ENCODE peak calls at places on chromosome 15, in seven cellular contexts. B is stomach, C is heart left ventricle, P is suprapubic skin, Z is HCT116, O is ovary, E is body of pancreas. X is an unnamed sample.

GRCh38 chr15:44788748-44789147 is 52.4 kb downstream of the TRIM69 start:
- DNase-seq in C (no peak), P (no peak), B (no peak), E (no peak), O (no peak), Z (no peak), X (no peak)

GRCh38 chr15:88736204-88736603 is 67.0 kb upstream of the ACAN start:
- DNase-seq in O (no peak), P (no peak), B (no peak), C (no peak), E (no peak), Z (no peak), X (no peak)

GRCh38 chr15:38996111-38996541 is 431.5 kb upstream of the RASGRP1 start:
- DNase-seq in P (no peak), O (no peak), Z (no peak), E (no peak), B (no peak), C (no peak), X (no peak)

GRCh38 chr15:29090617-29091466 is 178.8 kb downstream of the NSMCE3 start:
- DNase-seq in E (no peak), B (no peak), C (no peak), Z (peak), O (no peak), P (no peak), X (no peak)

GRCh38 chr15:78855746-78856145 is 16.9 kb upstream of the MORF4L1 start:
- DNase-seq in C (no peak), B (no peak), E (no peak), P (no peak), O (no peak), Z (no peak), X (no peak)

GRCh38 chr15:47293763-47294162 is 423.5 kb upstream of the SEMA6D start:
- DNase-seq in B (no peak), P (no peak), O (peak), E (peak), C (peak), Z (no peak), X (peak)

GRCh38 chr15:25860885-25861866 is 2.0 kb downstream of the ATP10A start:
- DNase-seq in P (no peak), E (no peak), C (no peak), O (no peak), Z (no peak), B (no peak), X (peak)

GRCh38 chr15:89591834-89592233 is 16.6 kb downstream of the TICRR start:
- DNase-seq in C (no peak), B (no peak), E (no peak), O (no peak), Z (no peak), P (no peak), X (no peak)

GRCh38 chr15:38864827-38865604 is 300.4 kb upstream of the RASGRP1 start:
- DNase-seq in B (no peak), Z (no peak), C (peak), O (peak), E (no peak), P (no peak), X (no peak)

GRCh38 chr15:90059208-90059985 is 42.9 kb downstream of the IDH2 start:
- DNase-seq in C (peak), P (no peak), E (no peak), B (peak), Z (no peak), O (no peak), X (peak)

GRCh38 chr15:68578960-68579935 is at the start of gene CORO2B:
- DNase-seq in B (no peak), Z (no peak), P (no peak), E (no peak), C (peak), O (peak), X (no peak)

GRCh38 chr15:95132774-95133173 is 901.4 kb downstream of the MCTP2 start:
- DNase-seq in E (no peak), B (no peak), C (no peak), P (no peak), Z (no peak), O (no peak), X (no peak)
- TF ChIP-seq CTCF in E (no peak), B (no peak), C (no peak), P (no peak), Z (no peak), O (no peak), X (no peak)

GRCh38 chr15:40269604-40270003 is 13.3 kb downstream of the ANKRD63 start:
- DNase-seq in O (no peak), E (no peak), Z (no peak), B (no peak), P (no peak), C (no peak), X (no peak)
- TF ChIP-seq POLR2A in O (no peak), E (no peak), Z (no peak), B (no peak), P (no peak), C (no peak), X (no peak)

GRCh38 chr15:56933420-56934210 is 15.2 kb downstream of the TCF12 start:
- DNase-seq in E (no peak), P (no peak), C (no peak), B (no peak), O (no peak), Z (no peak), X (no peak)

GRCh38 chr15:56930663-56931313 is 12.3 kb downstream of the TCF12 start:
- DNase-seq in B (no peak), P (no peak), C (no peak), O (no peak), E (no peak), Z (no peak), X (no peak)

GRCh38 chr15:56931674-56932507 is 13.4 kb downstream of the TCF12 start:
- DNase-seq in B (no peak), C (no peak), E (no peak), O (no peak), P (no peak), Z (no peak), X (no peak)

GRCh38 chr15:56936929-56937328 is 18.5 kb downstream of the TCF12 start:
- DNase-seq in E (no peak), O (no peak), P (no peak), B (no peak), C (no peak), Z (no peak), X (no peak)

GRCh38 chr15:56934269-56934668 is 15.8 kb downstream of the TCF12 start:
- DNase-seq in E (no peak), O (no peak), B (no peak), C (no peak), P (no peak), Z (no peak), X (no peak)
- TF ChIP-seq CTCF in E (no peak), O (no peak), B (no peak), C (no peak), P (no peak), Z (no peak), X (no peak)

DNA sequence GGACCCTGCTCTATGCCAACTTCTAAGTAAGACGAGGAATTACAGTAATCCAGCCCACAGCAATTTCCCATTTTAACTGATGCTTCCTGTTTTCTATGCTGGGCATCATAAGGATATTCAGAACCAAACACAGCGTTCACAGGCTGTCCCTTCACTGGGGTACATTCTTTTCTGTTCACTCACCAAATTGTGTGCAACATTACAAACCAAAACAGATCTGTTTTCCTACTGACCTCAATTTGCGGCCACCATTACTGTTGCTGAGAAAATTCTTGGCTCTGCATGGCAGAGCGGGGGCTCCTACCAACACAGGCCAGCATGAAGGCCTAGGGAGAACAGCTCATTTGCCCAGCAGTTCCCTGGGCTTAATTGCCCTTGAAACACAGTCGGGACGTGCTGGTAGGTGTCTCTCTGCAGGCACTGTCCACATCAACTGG is 76.5 kb downstream of the MYO1E start:
- DNase-seq in E (no peak), C (no peak), P (no peak), O (no peak), Z (no peak), B (no peak), X (no peak)
- TF ChIP-seq POLR2A in E (no peak), C (no peak), P (no peak), O (no peak), Z (no peak), B (no peak), X (no peak)

DNA sequence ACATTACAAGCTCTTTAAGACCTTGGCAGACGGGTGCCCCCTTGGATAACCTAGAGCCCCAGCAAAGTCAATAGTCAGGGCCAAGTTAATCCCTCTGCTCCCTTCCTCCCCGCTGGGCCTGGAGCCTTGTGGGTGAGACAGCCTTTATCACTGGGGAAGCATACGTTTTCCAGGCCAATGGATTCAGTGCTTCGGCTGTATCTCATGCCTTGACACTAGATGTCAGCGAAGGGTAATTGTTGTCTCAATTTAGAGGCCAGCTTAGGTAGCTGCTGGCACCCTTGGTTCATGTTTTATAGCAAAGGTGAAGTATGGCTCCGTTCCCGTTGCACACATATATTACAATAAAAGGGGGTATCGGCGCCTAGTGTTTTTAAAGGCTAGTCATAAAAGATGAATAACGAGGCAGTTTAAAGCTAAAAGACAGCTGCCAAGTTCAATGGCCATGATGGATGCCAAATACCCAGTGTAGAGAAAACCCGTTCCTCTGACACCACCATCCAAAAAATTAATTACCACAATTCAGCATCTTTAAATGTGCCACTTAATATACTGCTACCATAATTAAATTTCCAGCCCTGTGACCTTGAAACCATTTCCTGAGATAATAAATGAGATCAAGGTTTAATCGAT is 52.3 kb upstream of the BNIP2 start:
- DNase-seq in O (no peak), P (no peak), Z (peak), B (no peak), E (no peak), C (no peak), X (no peak)
- TF ChIP-seq CTCF in O (no peak), P (no peak), Z (peak), B (no peak), E (no peak), C (no peak), X (no peak)

X was measured in transverse colon.